ENCODE peak calls at places on chromosomes 16 and 17, in ten cellular contexts. G is CD8-positive, alpha-beta T cell; Q is H7; E is stimulated activated CD8-positive, alpha-beta memory T cell treated with anti-CD3 and anti-CD28 coated beads, Interleukin-7, amount 100 ng/mL, for 24 hours; O is endodermal cell; S is Caco-2; W is stimulated activated naive CD4-positive, alpha-beta T cell; X is kidney; M is cardiac fibroblast; K is substantia nigra. V is an unnamed sample.

GRCh38 chr17:17474341-17474740 is 2.5 kb upstream of the MED9 start:
- DNase-seq in G (no peak), Q (no peak), E (no peak), O (no peak), S (no peak), W (no peak), X (no peak), M (no peak), K (no peak), V (no peak)

GRCh38 chr16:35629001-35629400 is 2169.6 kb downstream of the TP53TG3F start:
- DNase-seq in G (no peak), Q (no peak), E (no peak), O (no peak), S (peak), W (no peak), X (no peak), M (no peak), K (no peak), V (no peak)

GRCh38 chr17:53390575-53390974 is 432.2 kb upstream of the KIF2B start:
- DNase-seq in G (no peak), Q (no peak), E (no peak), O (no peak), S (no peak), W (no peak), X (no peak), M (no peak), K (no peak), V (no peak)

GRCh38 chr16:47713225-47713595 is 252.1 kb downstream of the PHKB start:
- DNase-seq in G (no peak), Q (no peak), E (no peak), O (no peak), S (no peak), W (no peak), X (no peak), M (peak), K (no peak), V (no peak)

GRCh38 chr17:67624886-67625656 is 92.7 kb upstream of the NOL11 start:
- DNase-seq in G (no peak), Q (peak), E (no peak), O (no peak), S (no peak), W (no peak), X (no peak), M (no peak), K (no peak), V (no peak)

GRCh38 chr17:21318439-21318838 is 33.9 kb downstream of the MAP2K3 start:
- DNase-seq in G (no peak), Q (peak), E (no peak), O (peak), S (no peak), W (no peak), X (no peak), M (no peak), K (no peak), V (no peak)

GRCh38 chr16:22402191-22402590 is 27.8 kb upstream of the CDR2 start:
- DNase-seq in G (no peak), Q (no peak), E (no peak), O (no peak), S (no peak), W (no peak), X (no peak), M (peak), K (no peak), V (no peak)

GRCh38 chr16:59540621-59541020 is 806.5 kb upstream of the GOT2 start:
- DNase-seq in G (no peak), Q (no peak), E (no peak), O (no peak), S (no peak), W (no peak), X (no peak), M (peak), K (no peak), V (no peak)

GRCh38 chr17:75625813-75626486 is 7.3 kb upstream of the SMIM5 start:
- DNase-seq in G (no peak), Q (peak), E (no peak), O (peak), S (no peak), W (no peak), X (no peak), M (peak), K (no peak), V (peak)

GRCh38 chr16:4346205-4346781 is 4.8 kb downstream of the PAM16 start:
- DNase-seq in G (no peak), Q (no peak), E (no peak), O (no peak), S (no peak), W (no peak), X (no peak), M (no peak), K (no peak), V (no peak)

GRCh38 chr17:47846741-47847340 is 4.1 kb downstream of the SP6 start:
- DNase-seq in G (no peak), Q (peak), E (no peak), O (peak), S (no peak), W (no peak), X (no peak), M (no peak), K (no peak), V (no peak)

GRCh38 chr17:35578195-35578928 is at the start of gene PEX12:
- DNase-seq in G (peak), Q (peak), E (peak), O (peak), S (peak), W (peak), X (peak), M (peak), K (peak), V (peak)

GRCh38 chr16:77223184-77223583 is 24.0 kb downstream of the SYCE1L start:
- DNase-seq in G (no peak), Q (peak), E (no peak), O (peak), S (no peak), W (no peak), X (no peak), M (no peak), K (no peak), V (peak)

GRCh38 chr17:21369395-21369794 is 6.8 kb upstream of the KCNJ12 start:
- DNase-seq in G (no peak), Q (no peak), E (no peak), O (no peak), S (no peak), W (no peak), X (peak), M (no peak), K (no peak), V (no peak)

GRCh38 chr16:66426112-66427035 is 721 bp upstream of the BEAN1 start:
- DNase-seq in G (no peak), Q (peak), E (no peak), O (peak), S (no peak), W (no peak), X (no peak), M (no peak), K (no peak), V (no peak)

GRCh38 chr16:92431-93339 is 14.7 kb downstream of the MPG start:
- DNase-seq in G (no peak), Q (no peak), E (no peak), O (peak), S (no peak), W (no peak), X (no peak), M (no peak), K (no peak), V (no peak)

GRCh38 chr17:57602896-57603295 is 142.2 kb downstream of the CCDC182 start:
- DNase-seq in G (no peak), Q (no peak), E (no peak), O (no peak), S (no peak), W (no peak), X (no peak), M (no peak), K (no peak), V (no peak)

GRCh38 chr16:29988346-29989075 is 6.9 kb downstream of the HIRIP3 start:
- DNase-seq in G (no peak), Q (peak), E (no peak), O (no peak), S (no peak), W (no peak), X (no peak), M (no peak), K (no peak), V (no peak)

GRCh38 chr17:19905514-19905913 is 37.8 kb upstream of the ULK2 start:
- DNase-seq in G (no peak), Q (no peak), E (no peak), O (no peak), S (no peak), W (no peak), X (no peak), M (no peak), K (no peak), V (no peak)

GRCh38 chr17:46117850-46118696 is 75.2 kb downstream of the KANSL1 start:
- DNase-seq in G (no peak), Q (peak), E (no peak), O (no peak), S (no peak), W (no peak), X (no peak), M (no peak), K (no peak), V (no peak)

GRCh38 chr17:77617516-77617915 is 341.0 kb upstream of the TNRC6C start:
- DNase-seq in G (no peak), Q (peak), E (no peak), O (peak), S (no peak), W (no peak), X (no peak), M (no peak), K (no peak), V (no peak)

GRCh38 chr17:63950940-63951907 is 19.1 kb upstream of the CD79B start:
- DNase-seq in G (no peak), Q (peak), E (no peak), O (peak), S (peak), W (no peak), X (no peak), M (no peak), K (no peak), V (peak)

GRCh38 chr16:14456793-14457481 is 173.1 kb downstream of the PARN start:
- DNase-seq in G (no peak), Q (no peak), E (no peak), O (no peak), S (no peak), W (no peak), X (no peak), M (peak), K (no peak), V (no peak)

GRCh38 chr17:66715745-66716156 is 119.2 kb upstream of the CACNG5 start:
- DNase-seq in G (no peak), Q (peak), E (no peak), O (peak), S (peak), W (no peak), X (no peak), M (peak), K (no peak), V (peak)

GRCh38 chr16:89357460-89357859 is 132.9 kb downstream of the ANKRD11 start:
- DNase-seq in G (no peak), Q (no peak), E (no peak), O (peak), S (no peak), W (no peak), X (peak), M (no peak), K (peak), V (no peak)

GRCh38 chr16:57994778-57995177 is 5.7 kb downstream of the ZNF319 start:
- DNase-seq in G (no peak), Q (peak), E (no peak), O (peak), S (peak), W (no peak), X (no peak), M (peak), K (no peak), V (peak)

GRCh38 chr16:87047221-87048037 is 269.8 kb downstream of the C16orf95 start:
- DNase-seq in G (no peak), Q (peak), E (no peak), O (peak), S (peak), W (no peak), X (no peak), M (no peak), K (no peak), V (no peak)

GRCh38 chr16:50674831-50675230 is 6.3 kb downstream of the SNX20 start:
- DNase-seq in G (no peak), Q (no peak), E (no peak), O (no peak), S (no peak), W (no peak), X (no peak), M (no peak), K (no peak), V (no peak)

GRCh38 chr17:68870427-68870826 is 84.8 kb downstream of the ABCA8 start:
- DNase-seq in G (no peak), Q (no peak), E (no peak), O (no peak), S (no peak), W (no peak), X (no peak), M (no peak), K (no peak), V (no peak)

GRCh38 chr17:38428150-38428642 is at the start of gene ARHGAP23:
- DNase-seq in G (peak), Q (peak), E (no peak), O (peak), S (no peak), W (peak), X (peak), M (peak), K (peak), V (no peak)

GRCh38 chr17:71117461-71117860 is 948.1 kb downstream of the KCNJ2 start:
- DNase-seq in G (no peak), Q (no peak), E (no peak), O (no peak), S (no peak), W (no peak), X (no peak), M (no peak), K (no peak), V (no peak)

GRCh38 chr16:75377971-75378386 is 55.3 kb downstream of the CFDP1 start:
- DNase-seq in G (no peak), Q (no peak), E (no peak), O (peak), S (no peak), W (no peak), X (no peak), M (peak), K (no peak), V (no peak)

GRCh38 chr17:56213031-56213430 is 59.8 kb downstream of the ANKFN1 start:
- DNase-seq in G (no peak), Q (no peak), E (no peak), O (no peak), S (no peak), W (no peak), X (no peak), M (no peak), K (peak), V (no peak)

GRCh38 chr16:12458591-12459400 is 344.9 kb downstream of the CPPED1 start:
- DNase-seq in G (peak), Q (no peak), E (no peak), O (no peak), S (no peak), W (no peak), X (peak), M (no peak), K (no peak), V (no peak)

GRCh38 chr17:68248199-68248825 is 469 bp downstream of the AMZ2 start:
- DNase-seq in G (no peak), Q (no peak), E (no peak), O (no peak), S (no peak), W (peak), X (no peak), M (peak), K (no peak), V (no peak)

GRCh38 chr16:70561623-70562022 is 38.0 kb downstream of the SF3B3 start:
- DNase-seq in G (no peak), Q (no peak), E (no peak), O (no peak), S (no peak), W (no peak), X (no peak), M (no peak), K (peak), V (no peak)

GRCh38 chr16:2331199-2331931 is 9.2 kb downstream of the ABCA3 start:
- DNase-seq in G (no peak), Q (no peak), E (no peak), O (no peak), S (no peak), W (no peak), X (no peak), M (no peak), K (no peak), V (no peak)

GRCh38 chr17:49739662-49740271 is 24.2 kb downstream of the FAM117A start:
- DNase-seq in G (peak), Q (no peak), E (peak), O (no peak), S (no peak), W (peak), X (peak), M (peak), K (no peak), V (peak)

GRCh38 chr16:28930652-28931051 is 1.1 kb upstream of the CD19 start:
- DNase-seq in G (no peak), Q (peak), E (no peak), O (no peak), S (no peak), W (no peak), X (no peak), M (no peak), K (no peak), V (no peak)

V was measured in HuH-7.